ENCODE peak calls at places on chromosome 16, in five cellular contexts. One of them, this sample, is unnamed.

GRCh38 chr16:74487634-74488495 is 66.6 kb upstream of the CLEC18B start:
- DNase-seq in adrenal gland: no peak
- DNase-seq in HepG2: no peak
- DNase-seq in HCT116: no peak
- DNase-seq in thoracic aorta: no peak
- DNase-seq in this sample: no peak

GRCh38 chr16:8572919-8573724 is 17.2 kb downstream of the TMEM114 start:
- DNase-seq in adrenal gland: peak
- DNase-seq in HepG2: peak
- DNase-seq in HCT116: peak
- DNase-seq in thoracic aorta: no peak
- DNase-seq in this sample: peak

GRCh38 chr16:84065536-84066132 is 23.0 kb upstream of the SLC38A8 start:
- DNase-seq in adrenal gland: peak
- DNase-seq in HepG2: peak
- DNase-seq in HCT116: peak
- DNase-seq in thoracic aorta: no peak
- DNase-seq in this sample: peak

GRCh38 chr16:11405331-11406176 is 60.3 kb downstream of the RMI2 start:
- DNase-seq in adrenal gland: no peak
- DNase-seq in HepG2: peak
- DNase-seq in HCT116: peak
- DNase-seq in thoracic aorta: no peak
- DNase-seq in this sample: no peak

GRCh38 chr16:1787056-1787321 is 4.2 kb downstream of the NUBP2 start:
- DNase-seq in adrenal gland: peak
- DNase-seq in HepG2: no peak
- DNase-seq in HCT116: no peak
- DNase-seq in thoracic aorta: no peak
- DNase-seq in this sample: no peak

GRCh38 chr16:19680972-19681371 is 37.1 kb downstream of the KNOP1 start:
- DNase-seq in adrenal gland: no peak
- DNase-seq in HepG2: no peak
- DNase-seq in HCT116: no peak
- DNase-seq in thoracic aorta: no peak
- DNase-seq in this sample: no peak

GRCh38 chr16:70778901-70779309 is 22.1 kb downstream of the VAC14 start:
- DNase-seq in adrenal gland: peak
- DNase-seq in HepG2: peak
- DNase-seq in HCT116: peak
- DNase-seq in thoracic aorta: no peak
- DNase-seq in this sample: peak

GRCh38 chr16:46822270-46822669 is 8.7 kb downstream of the C16orf87 start:
- DNase-seq in adrenal gland: no peak
- DNase-seq in HepG2: no peak
- DNase-seq in HCT116: no peak
- DNase-seq in thoracic aorta: no peak
- DNase-seq in this sample: peak

GRCh38 chr16:73768786-73769203 is 527.8 kb upstream of the PSMD7 start:
- DNase-seq in adrenal gland: peak
- DNase-seq in HepG2: no peak
- DNase-seq in HCT116: no peak
- DNase-seq in thoracic aorta: peak
- DNase-seq in this sample: no peak

GRCh38 chr16:13112639-13113038 is 211.2 kb downstream of the SHISA9 start:
- DNase-seq in adrenal gland: no peak
- DNase-seq in HepG2: no peak
- DNase-seq in HCT116: no peak
- DNase-seq in thoracic aorta: no peak
- DNase-seq in this sample: no peak

GRCh38 chr16:62805221-62805857 is 769.1 kb upstream of the CDH8 start:
- DNase-seq in adrenal gland: no peak
- DNase-seq in HepG2: no peak
- DNase-seq in HCT116: no peak
- DNase-seq in thoracic aorta: no peak
- DNase-seq in this sample: no peak

GRCh38 chr16:16096858-16097213 is 126.5 kb downstream of the ABCC6 start:
- DNase-seq in adrenal gland: no peak
- DNase-seq in HepG2: no peak
- DNase-seq in HCT116: no peak
- DNase-seq in thoracic aorta: no peak
- DNase-seq in this sample: no peak

GRCh38 chr16:4455951-4456350 is 18.5 kb downstream of the NMRAL1 start:
- DNase-seq in adrenal gland: no peak
- DNase-seq in HepG2: no peak
- DNase-seq in HCT116: no peak
- DNase-seq in thoracic aorta: no peak
- DNase-seq in this sample: no peak

GRCh38 chr16:80746231-80746630 is 58.2 kb downstream of the CDYL2 start:
- DNase-seq in adrenal gland: no peak
- DNase-seq in HepG2: no peak
- DNase-seq in HCT116: no peak
- DNase-seq in thoracic aorta: no peak
- DNase-seq in this sample: peak

GRCh38 chr16:11156401-11156800 is 99.6 kb downstream of the SOCS1 start:
- DNase-seq in adrenal gland: no peak
- DNase-seq in HepG2: no peak
- DNase-seq in HCT116: no peak
- DNase-seq in thoracic aorta: no peak
- DNase-seq in this sample: no peak

GRCh38 chr16:27692576-27692975 is 142.6 kb downstream of the KATNIP start:
- DNase-seq in adrenal gland: no peak
- DNase-seq in HepG2: no peak
- DNase-seq in HCT116: no peak
- DNase-seq in thoracic aorta: no peak
- DNase-seq in this sample: no peak

GRCh38 chr16:77977336-77977735 is 45.0 kb upstream of the CLEC3A start:
- DNase-seq in adrenal gland: no peak
- DNase-seq in HepG2: no peak
- DNase-seq in HCT116: no peak
- DNase-seq in thoracic aorta: no peak
- DNase-seq in this sample: no peak

GRCh38 chr16:1614226-1615102 is 2.3 kb downstream of the CRAMP1 start:
- DNase-seq in adrenal gland: peak
- DNase-seq in HepG2: no peak
- DNase-seq in HCT116: no peak
- DNase-seq in thoracic aorta: no peak
- DNase-seq in this sample: peak

GRCh38 chr16:55624696-55625095 is 31.1 kb upstream of the SLC6A2 start:
- DNase-seq in adrenal gland: no peak
- DNase-seq in HepG2: no peak
- DNase-seq in HCT116: no peak
- DNase-seq in thoracic aorta: no peak
- DNase-seq in this sample: no peak

GRCh38 chr16:83847371-83848225 is 39.8 kb downstream of the HSBP1 start:
- DNase-seq in adrenal gland: no peak
- DNase-seq in HepG2: no peak
- DNase-seq in HCT116: no peak
- DNase-seq in thoracic aorta: no peak
- DNase-seq in this sample: no peak

GRCh38 chr16:84509032-84509950 is 4.8 kb upstream of the MEAK7 start:
- DNase-seq in adrenal gland: no peak
- DNase-seq in HepG2: no peak
- DNase-seq in HCT116: no peak
- DNase-seq in thoracic aorta: no peak
- DNase-seq in this sample: no peak

GRCh38 chr16:17369441-17369951 is 101.3 kb downstream of the XYLT1 start:
- DNase-seq in adrenal gland: peak
- DNase-seq in HepG2: no peak
- DNase-seq in HCT116: no peak
- DNase-seq in thoracic aorta: no peak
- DNase-seq in this sample: no peak

GRCh38 chr16:88323041-88323440 is 59.7 kb upstream of the ZNF469 start:
- DNase-seq in adrenal gland: no peak
- DNase-seq in HepG2: no peak
- DNase-seq in HCT116: no peak
- DNase-seq in thoracic aorta: no peak
- DNase-seq in this sample: no peak

GRCh38 chr16:21626659-21627277 is 25.6 kb downstream of the IGSF6 start:
- DNase-seq in adrenal gland: peak
- DNase-seq in HepG2: peak
- DNase-seq in HCT116: peak
- DNase-seq in thoracic aorta: no peak
- DNase-seq in this sample: peak

GRCh38 chr16:64254443-64255367 is 867.2 kb downstream of the CDH11 start:
- DNase-seq in adrenal gland: no peak
- DNase-seq in HepG2: no peak
- DNase-seq in HCT116: no peak
- DNase-seq in thoracic aorta: no peak
- DNase-seq in this sample: no peak

GRCh38 chr16:48511071-48511540 is 98.9 kb downstream of the N4BP1 start:
- DNase-seq in adrenal gland: no peak
- DNase-seq in HepG2: no peak
- DNase-seq in HCT116: no peak
- DNase-seq in thoracic aorta: no peak
- DNase-seq in this sample: peak

GRCh38 chr16:89572042-89572441 is 3.5 kb upstream of the CPNE7 start:
- DNase-seq in adrenal gland: no peak
- DNase-seq in HepG2: no peak
- DNase-seq in HCT116: no peak
- DNase-seq in thoracic aorta: no peak
- DNase-seq in this sample: no peak

GRCh38 chr16:89575247-89576172 is at the start of gene CPNE7:
- DNase-seq in adrenal gland: no peak
- DNase-seq in HepG2: no peak
- DNase-seq in HCT116: no peak
- DNase-seq in thoracic aorta: no peak
- DNase-seq in this sample: no peak

GRCh38 chr16:89572478-89573205 is 2.9 kb upstream of the CPNE7 start:
- DNase-seq in adrenal gland: no peak
- DNase-seq in HepG2: peak
- DNase-seq in HCT116: no peak
- DNase-seq in thoracic aorta: no peak
- DNase-seq in this sample: no peak

GRCh38 chr16:89574681-89575246 is 794 bp upstream of the CPNE7 start:
- DNase-seq in adrenal gland: no peak
- DNase-seq in HepG2: no peak
- DNase-seq in HCT116: peak
- DNase-seq in thoracic aorta: no peak
- DNase-seq in this sample: peak

GRCh38 chr16:89573826-89574680 is 1.5 kb upstream of the CPNE7 start:
- DNase-seq in adrenal gland: no peak
- DNase-seq in HepG2: no peak
- DNase-seq in HCT116: no peak
- DNase-seq in thoracic aorta: no peak
- DNase-seq in this sample: no peak
- H3K4me3 ChIP-seq in adrenal gland: peak
- H3K4me3 ChIP-seq in HepG2: no peak
- H3K4me3 ChIP-seq in HCT116: peak
- H3K4me3 ChIP-seq in thoracic aorta: peak
- H3K4me3 ChIP-seq in this sample: no peak

DNA sequence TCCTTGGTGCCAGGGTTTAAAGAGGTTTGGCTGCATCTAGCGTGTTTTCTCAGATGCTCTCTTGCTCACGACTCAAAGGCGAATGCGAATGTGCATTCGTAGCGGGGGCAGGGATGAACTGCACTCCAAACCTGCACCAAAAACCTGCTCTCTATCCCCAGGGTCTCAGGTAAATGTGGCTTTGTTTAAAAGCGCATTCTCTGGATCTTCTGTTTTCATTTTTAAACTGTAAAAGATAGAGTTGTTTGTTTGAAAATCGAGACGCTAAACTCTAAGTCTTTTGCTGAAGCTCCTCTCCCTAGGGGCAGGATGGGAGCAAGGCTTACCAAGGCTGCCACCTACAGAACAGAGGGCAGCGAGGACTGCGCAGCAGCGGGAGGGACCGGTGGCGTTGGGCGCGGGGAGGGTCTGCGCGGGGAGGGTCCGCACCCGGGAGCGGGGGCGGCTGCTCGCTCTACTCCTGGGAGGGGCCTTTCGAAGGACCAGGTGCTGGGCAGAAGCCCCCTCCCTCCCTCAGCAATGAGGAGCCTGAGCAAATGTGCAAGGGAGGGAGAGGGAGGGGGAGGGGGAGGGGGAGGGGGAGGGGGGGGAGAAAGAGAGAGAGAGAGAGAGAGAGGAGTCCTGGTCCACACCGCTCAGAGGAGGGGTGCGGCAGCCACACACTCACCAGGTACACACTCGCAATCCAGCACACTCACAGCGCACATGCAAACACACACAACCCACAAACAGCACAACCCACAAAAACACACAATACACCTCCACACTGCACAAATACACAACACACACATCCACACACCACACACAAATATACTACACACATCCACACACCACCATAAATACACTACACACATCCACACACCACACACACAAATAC is 142.8 kb downstream of the GRIN2A start:
- DNase-seq in adrenal gland: no peak
- DNase-seq in HepG2: no peak
- DNase-seq in HCT116: no peak
- DNase-seq in thoracic aorta: no peak
- DNase-seq in this sample: peak
- TF ChIP-seq CTCF in adrenal gland: no peak
- TF ChIP-seq CTCF in HepG2: peak
- TF ChIP-seq CTCF in HCT116: no peak
- TF ChIP-seq CTCF in thoracic aorta: peak
- TF ChIP-seq CTCF in this sample: peak

DNA sequence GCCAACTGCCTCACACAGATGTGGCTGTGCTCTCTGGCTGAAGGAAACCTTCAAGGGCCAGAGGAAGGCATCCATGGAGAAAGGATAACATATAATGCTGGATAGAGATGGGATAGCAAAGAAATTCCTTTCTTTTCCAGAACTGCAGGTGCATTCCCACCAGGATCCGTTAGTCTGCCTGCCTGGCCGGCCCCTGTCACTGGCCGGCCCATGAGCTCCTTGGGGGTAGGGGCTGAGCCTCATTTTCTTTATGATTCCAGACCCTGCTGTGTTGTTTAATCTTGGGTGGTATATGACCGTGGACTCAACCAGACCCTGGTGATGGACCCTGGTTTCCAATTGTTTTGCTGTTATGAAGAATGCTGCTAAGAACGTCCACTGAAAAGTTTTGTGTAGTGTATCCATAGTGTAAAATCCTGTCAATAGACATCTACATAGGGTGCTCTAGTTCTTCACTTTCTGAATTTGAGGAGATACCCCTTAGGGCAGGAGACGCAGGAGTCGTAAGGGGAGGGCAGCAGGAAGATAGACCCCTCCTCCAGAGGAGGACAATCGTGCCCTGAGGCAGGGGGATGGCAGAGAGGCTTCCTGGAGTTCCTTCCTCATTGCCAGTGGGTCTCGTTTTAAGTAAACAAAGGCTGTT is 93.5 kb downstream of the IRX3 start:
- DNase-seq in adrenal gland: no peak
- DNase-seq in HepG2: no peak
- DNase-seq in HCT116: no peak
- DNase-seq in thoracic aorta: no peak
- DNase-seq in this sample: no peak
- H3K4me3 ChIP-seq in adrenal gland: peak
- H3K4me3 ChIP-seq in HepG2: no peak
- H3K4me3 ChIP-seq in HCT116: no peak
- H3K4me3 ChIP-seq in thoracic aorta: peak
- H3K4me3 ChIP-seq in this sample: peak

DNA sequence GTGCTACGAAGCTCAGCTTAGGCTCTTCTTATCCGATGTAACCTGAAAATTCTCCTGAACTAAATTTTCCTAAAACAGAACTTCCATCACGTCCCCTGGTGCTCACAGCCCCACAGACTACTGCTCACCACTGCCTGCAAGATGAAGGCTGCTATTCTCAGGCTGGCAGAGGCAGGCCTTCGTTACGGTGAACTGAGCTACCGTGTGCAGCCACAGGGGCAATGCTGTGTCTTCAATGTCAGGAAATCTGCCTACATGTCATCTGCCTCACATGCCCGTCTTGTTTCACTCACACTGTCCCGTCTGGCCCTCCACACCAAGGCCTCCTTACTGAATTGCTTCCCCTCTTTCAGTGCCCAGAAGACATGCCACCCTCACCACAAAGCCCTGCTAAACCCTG is 15.9 kb downstream of the EMC8 start:
- DNase-seq in adrenal gland: no peak
- DNase-seq in HepG2: no peak
- DNase-seq in HCT116: no peak
- DNase-seq in thoracic aorta: no peak
- DNase-seq in this sample: no peak
- TF ChIP-seq CTCF in adrenal gland: no peak
- TF ChIP-seq CTCF in HepG2: no peak
- TF ChIP-seq CTCF in HCT116: no peak
- TF ChIP-seq CTCF in thoracic aorta: no peak
- TF ChIP-seq CTCF in this sample: no peak

This sample was measured in AG10803.